ENCODE peak calls at places on chromosomes 6 and 20, in ten cellular contexts. M, V, R, E, Y, J, C, P, S and U are unnamed samples.

GRCh38 chr6:27836080-27836782 is 76.0 kb downstream of the OR2B2 start:
- DNase-seq in Y (no peak), M (no peak), S (no peak), J (no peak), V (no peak), R (no peak), E (no peak), P (no peak), C (no peak), U (no peak)

GRCh38 chr6:160462551-160463109 is 114.5 kb downstream of the SLC22A3 start:
- DNase-seq in P (no peak), Y (peak), E (no peak), M (no peak), V (peak), C (no peak), S (no peak), J (no peak), R (peak), U (no peak)

GRCh38 chr6:158560787-158561246 is 926 bp downstream of the TMEM181 start:
- DNase-seq in E (no peak), C (no peak), P (peak), M (no peak), Y (no peak), S (no peak), J (no peak), V (no peak), R (no peak), U (peak)

GRCh38 chr20:63697868-63698545 is 1.6 kb downstream of the TNFRSF6B start:
- DNase-seq in Y (no peak), M (no peak), E (no peak), V (no peak), P (peak), S (no peak), R (no peak), C (no peak), J (peak), U (no peak)

GRCh38 chr20:57389695-57390603 is 1.2 kb upstream of the RBM38 start:
- DNase-seq in C (no peak), P (peak), V (no peak), Y (no peak), E (no peak), R (peak), M (no peak), J (peak), S (peak), U (peak)

GRCh38 chr6:83872386-83873118 is 13.1 kb downstream of the CYB5R4 start:
- DNase-seq in J (no peak), P (no peak), V (no peak), S (no peak), E (no peak), C (no peak), M (no peak), R (no peak), Y (peak), U (no peak)

GRCh38 chr6:98343004-98343403 is 491.4 kb upstream of the POU3F2 start:
- DNase-seq in R (no peak), P (no peak), C (no peak), Y (no peak), M (no peak), E (no peak), J (no peak), V (no peak), S (no peak), U (no peak)

GRCh38 chr6:125157725-125158124 is 4.2 kb downstream of the TPD52L1 start:
- DNase-seq in C (no peak), V (no peak), P (no peak), R (no peak), M (no peak), J (no peak), E (no peak), Y (no peak), S (no peak), U (no peak)

GRCh38 chr6:21804941-21805610 is 211.5 kb downstream of the SOX4 start:
- DNase-seq in P (no peak), R (no peak), Y (peak), V (no peak), S (no peak), M (no peak), J (no peak), E (no peak), C (no peak), U (no peak)

GRCh38 chr20:45487231-45487635 is 17.7 kb downstream of the WFDC2 start:
- DNase-seq in C (no peak), P (no peak), J (no peak), Y (no peak), E (no peak), S (no peak), M (no peak), R (no peak), V (no peak), U (no peak)

GRCh38 chr6:97394160-97394748 is 111.2 kb upstream of the MMS22L start:
- DNase-seq in R (no peak), Y (peak), C (peak), P (no peak), J (no peak), M (peak), V (peak), E (peak), S (no peak), U (peak)

GRCh38 chr20:35909176-35909575 is 45.1 kb downstream of the SCAND1 start:
- DNase-seq in M (no peak), R (no peak), V (no peak), E (no peak), S (no peak), C (no peak), J (no peak), Y (no peak), P (no peak), U (no peak)

GRCh38 chr6:83071023-83071422 is 3.6 kb downstream of the DOP1A start:
- DNase-seq in J (no peak), V (no peak), C (no peak), S (no peak), R (no peak), Y (no peak), P (no peak), M (no peak), E (no peak), U (no peak)

GRCh38 chr20:9416421-9416820 is 98.0 kb upstream of the LAMP5 start:
- DNase-seq in Y (no peak), M (no peak), P (no peak), E (no peak), C (no peak), S (no peak), J (no peak), R (no peak), V (no peak), U (no peak)

DNA sequence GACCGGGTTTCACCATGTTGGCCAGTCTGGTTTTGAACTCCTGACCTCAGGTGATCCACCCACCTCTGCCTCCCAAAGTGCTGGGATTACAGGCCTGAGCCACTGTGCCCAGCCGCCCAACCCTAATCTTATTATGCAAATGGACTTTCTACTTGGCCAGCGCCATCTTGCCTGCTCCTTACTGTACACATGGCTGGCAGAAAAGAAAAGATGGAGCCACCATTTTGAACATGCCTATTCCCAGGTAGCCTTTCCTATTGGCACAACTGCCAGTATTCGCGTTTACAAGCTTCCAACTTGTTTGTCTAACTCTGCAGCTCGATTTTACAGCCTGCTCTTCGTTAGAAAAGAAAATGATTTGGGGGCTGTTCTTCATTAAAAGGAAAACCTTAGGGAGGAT is 84.3 kb downstream of the WDR27 start:
- DNase-seq in P (no peak), M (no peak), C (no peak), V (no peak), E (no peak), R (no peak), Y (no peak), J (no peak), S (no peak), U (no peak)
- TF ChIP-seq POLR2A in P (no peak), M (no peak), C (no peak), V (no peak), E (no peak), R (no peak), Y (no peak), J (no peak), S (no peak), U (no peak)

GRCh38 chr6:33204165-33204414 is 365 bp upstream of the HSD17B8 start:
- DNase-seq in E (no peak), J (no peak), Y (no peak), M (no peak), R (no peak), S (no peak), P (no peak), C (no peak), V (no peak), U (no peak)

GRCh38 chr6:33205172-33206026 is 944 bp downstream of the HSD17B8 start:
- DNase-seq in J (no peak), V (peak), E (no peak), R (no peak), C (no peak), S (no peak), P (peak), M (no peak), Y (peak), U (peak)

GRCh38 chr6:33206027-33206863 is 1.8 kb downstream of the HSD17B8 start:
- DNase-seq in V (no peak), P (no peak), M (no peak), E (no peak), S (no peak), R (no peak), Y (no peak), J (no peak), C (no peak), U (no peak)

GRCh38 chr6:33203443-33204164 is 851 bp upstream of the HSD17B8 start:
- DNase-seq in S (no peak), V (no peak), Y (no peak), M (no peak), P (peak), R (no peak), J (no peak), C (no peak), E (no peak), U (no peak)

DNA sequence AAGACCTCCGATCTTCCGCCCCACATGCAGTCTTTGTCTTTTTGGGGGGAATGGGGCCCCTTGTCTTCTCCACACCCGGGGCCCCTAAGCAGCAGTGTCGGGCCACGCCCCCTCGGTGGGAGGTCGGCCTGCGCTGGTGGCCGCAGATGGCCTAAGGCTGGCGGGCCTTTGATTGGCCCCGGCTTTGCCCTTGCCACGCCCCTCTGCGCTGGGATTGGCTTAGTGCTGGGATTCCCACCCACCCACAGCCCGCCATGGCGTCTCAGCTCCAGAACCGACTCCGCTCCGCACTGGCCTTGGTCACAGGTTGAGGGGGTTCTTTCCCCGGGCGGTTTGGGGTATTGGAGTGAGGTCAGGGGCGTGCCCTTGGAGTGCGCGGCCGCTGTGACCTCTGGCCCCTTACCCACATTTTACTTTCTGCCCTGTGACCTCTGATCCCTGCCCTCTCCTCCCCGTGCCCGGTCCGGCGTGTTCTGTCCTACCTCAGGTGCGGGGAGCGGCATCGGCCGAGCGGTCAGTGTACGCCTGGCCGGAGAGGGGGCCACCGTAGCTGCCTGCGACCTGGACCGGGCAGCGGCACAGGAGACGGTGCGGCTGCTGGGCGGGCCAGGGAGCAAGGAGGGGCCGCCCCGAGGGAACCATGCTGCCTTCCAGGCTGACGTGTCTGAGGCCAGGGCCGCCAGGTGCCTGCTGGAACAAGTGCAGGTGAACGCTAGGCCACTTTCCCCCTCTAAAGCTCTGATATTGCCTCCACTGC is at the start of gene HSD17B8:
- DNase-seq in M (peak), C (peak), S (peak), V (no peak), P (peak), Y (peak), R (peak), J (peak), E (peak), U (peak)
- TF ChIP-seq POLR2A in M (peak), C (no peak), S (no peak), V (no peak), P (no peak), Y (peak), R (peak), J (peak), E (peak), U (peak)

GRCh38 chr6:43668151-43669028 is 19.2 kb downstream of the MRPS18A start:
- DNase-seq in R (peak), C (peak), E (peak), V (peak), J (peak), M (peak), P (peak), S (no peak), Y (peak), U (peak)

GRCh38 chr6:43671011-43671800 is 16.4 kb downstream of the MRPS18A start:
- DNase-seq in M (no peak), P (no peak), C (no peak), E (no peak), Y (peak), V (no peak), R (no peak), J (no peak), S (peak), U (no peak)

GRCh38 chr6:43670623-43670986 is 17.0 kb downstream of the MRPS18A start:
- DNase-seq in C (no peak), M (no peak), J (no peak), V (no peak), S (no peak), P (no peak), Y (no peak), E (no peak), R (no peak), U (no peak)

GRCh38 chr6:43669050-43669921 is 18.3 kb downstream of the MRPS18A start:
- DNase-seq in E (peak), Y (peak), J (no peak), R (no peak), V (no peak), C (no peak), M (peak), P (no peak), S (peak), U (no peak)

DNA sequence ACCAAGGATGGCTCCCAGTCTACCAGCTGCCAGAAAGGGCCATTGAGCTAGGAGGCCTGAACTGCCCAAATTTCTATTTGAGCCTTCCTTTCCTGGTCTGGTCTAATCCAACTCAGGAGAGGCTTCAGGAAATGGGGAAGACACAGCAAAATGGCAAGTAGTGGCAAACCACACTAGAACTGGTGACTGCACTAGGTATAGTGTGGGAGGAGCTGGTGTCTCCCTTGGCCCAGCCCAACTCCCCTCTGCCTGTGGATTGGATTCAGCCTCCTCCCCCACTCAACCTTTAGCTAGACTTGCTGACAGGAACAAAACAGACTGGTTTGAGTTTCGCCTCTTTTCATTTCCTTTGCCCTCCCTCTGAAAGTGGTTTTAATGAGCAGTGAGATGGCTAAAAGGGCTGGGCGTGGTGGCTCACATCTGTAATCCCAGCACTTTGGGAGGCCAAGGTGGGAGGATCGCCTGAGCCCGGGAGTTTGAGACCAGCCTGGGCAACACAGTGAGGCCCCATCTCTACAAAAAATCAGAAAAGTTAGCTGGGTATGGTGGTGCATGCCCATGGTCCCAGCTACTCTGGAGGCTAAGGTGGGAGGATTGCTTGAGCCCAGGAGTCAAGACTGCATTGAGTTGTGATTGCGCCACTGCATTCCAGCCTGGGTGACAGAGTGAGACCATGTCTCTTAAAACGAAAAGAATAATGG is 17.5 kb downstream of the MRPS18A start:
- DNase-seq in E (no peak), S (no peak), R (no peak), J (no peak), V (no peak), P (no peak), C (no peak), M (no peak), Y (no peak), U (no peak)
- TF ChIP-seq POLR2A in E (no peak), S (no peak), R (no peak), J (no peak), V (no peak), P (no peak), C (no peak), M (no peak), Y (no peak), U (no peak)

GRCh38 chr20:33007376-33008335 is at the start of gene BPIFB2:
- DNase-seq in M (no peak), C (no peak), V (no peak), R (no peak), J (peak), E (no peak), Y (no peak), P (peak), S (no peak), U (no peak)
- TF ChIP-seq POLR2A in M (no peak), C (no peak), V (no peak), R (no peak), J (no peak), E (no peak), Y (no peak), P (no peak), S (no peak), U (no peak)

GRCh38 chr6:103404799-103405198 is 1454.9 kb downstream of the HACE1 start:
- DNase-seq in E (no peak), J (no peak), Y (no peak), V (no peak), S (no peak), P (no peak), C (no peak), M (no peak), R (no peak), U (no peak)

GRCh38 chr6:103409475-103409874 is 1450.2 kb downstream of the HACE1 start:
- DNase-seq in R (no peak), V (no peak), Y (no peak), M (no peak), J (no peak), S (no peak), P (no peak), E (no peak), C (no peak), U (no peak)

DNA sequence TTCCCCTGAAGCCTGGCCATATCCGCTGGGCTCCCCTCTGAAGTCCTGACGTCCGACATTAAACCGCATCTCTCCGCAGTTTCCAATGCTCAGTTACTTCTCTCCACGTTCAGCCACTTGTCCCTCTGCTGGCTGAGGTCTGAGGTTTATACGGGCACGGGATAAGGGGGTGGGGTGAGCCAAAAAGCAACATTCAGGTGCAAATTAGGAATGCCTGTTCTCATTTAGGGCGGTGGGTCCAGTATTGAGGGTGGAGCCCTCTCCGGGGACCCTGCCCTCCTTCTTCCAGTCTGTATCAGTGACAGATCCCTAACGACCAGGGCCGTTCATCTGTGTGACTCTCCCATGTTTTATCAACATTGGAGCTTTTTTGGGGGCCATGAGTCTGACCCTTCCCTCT is 1454.4 kb downstream of the HACE1 start:
- DNase-seq in V (no peak), R (no peak), Y (no peak), E (no peak), J (no peak), M (no peak), S (no peak), C (no peak), P (no peak), U (no peak)
- TF ChIP-seq POLR2A in V (no peak), R (no peak), Y (no peak), E (no peak), J (no peak), M (no peak), S (no peak), C (no peak), P (no peak), U (no peak)

GRCh38 chr6:148452921-148453320 is 110.3 kb downstream of the SASH1 start:
- DNase-seq in Y (no peak), M (no peak), E (no peak), J (no peak), R (no peak), V (no peak), S (no peak), C (no peak), P (no peak), U (no peak)

GRCh38 chr6:148450866-148451265 is 108.2 kb downstream of the SASH1 start:
- DNase-seq in M (no peak), E (no peak), Y (no peak), V (no peak), C (no peak), P (no peak), J (no peak), S (no peak), R (no peak), U (no peak)

GRCh38 chr6:148448371-148449010 is 105.9 kb downstream of the SASH1 start:
- DNase-seq in C (no peak), P (no peak), R (no peak), V (no peak), Y (no peak), E (no peak), M (no peak), J (no peak), S (no peak), U (no peak)

GRCh38 chr6:148453906-148454305 is 111.3 kb downstream of the SASH1 start:
- DNase-seq in S (no peak), M (no peak), E (no peak), Y (no peak), R (no peak), P (no peak), J (no peak), C (no peak), V (no peak), U (no peak)

DNA sequence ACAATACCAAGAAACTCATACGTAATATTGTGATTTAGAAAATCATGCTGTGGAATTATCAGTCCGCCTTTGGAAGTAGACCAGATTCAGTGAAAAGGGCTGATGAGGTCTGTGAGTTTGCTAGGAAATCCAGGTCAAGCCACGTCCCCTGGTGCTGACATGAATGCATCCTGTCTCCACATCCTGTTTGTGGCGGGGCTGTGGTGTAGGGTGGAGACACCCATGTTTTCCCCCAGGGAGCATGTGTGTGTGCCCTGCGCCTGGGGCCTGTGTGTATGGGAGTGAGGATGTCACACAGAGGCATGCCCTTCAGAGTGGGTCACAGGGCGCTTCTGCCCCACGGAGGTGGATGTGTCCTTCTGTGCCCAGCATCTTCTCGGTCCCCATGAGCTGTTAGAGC is 109.1 kb downstream of the SASH1 start:
- DNase-seq in E (no peak), P (no peak), R (no peak), V (no peak), J (no peak), S (no peak), M (no peak), Y (no peak), C (no peak), U (no peak)
- TF ChIP-seq POLR2A in E (no peak), P (no peak), R (no peak), V (no peak), J (no peak), S (no peak), M (no peak), Y (no peak), C (no peak), U (no peak)

GRCh38 chr6:36838896-36839818 is at the start of gene CPNE5:
- DNase-seq in J (no peak), R (no peak), Y (no peak), M (no peak), P (no peak), C (no peak), V (no peak), S (peak), E (no peak), U (no peak)
- TF ChIP-seq POLR2A in J (no peak), R (no peak), Y (no peak), M (no peak), P (no peak), C (no peak), V (no peak), S (no peak), E (no peak), U (no peak)

GRCh38 chr20:3911956-3912355 is 22.8 kb downstream of the PANK2 start:
- DNase-seq in C (no peak), S (no peak), M (no peak), E (no peak), P (peak), R (no peak), V (no peak), J (no peak), Y (no peak), U (peak)
- TF ChIP-seq POLR2A in C (no peak), S (no peak), M (no peak), E (no peak), P (no peak), R (no peak), V (no peak), J (no peak), Y (no peak), U (no peak)